ENCODE peak calls at places on chromosome 2, in eight cellular contexts. One of them, this sample, is unnamed.

GRCh38 chr2:181393472-181393871 is 63.7 kb upstream of the ITGA4 start:
- DNase-seq in IMR-90: peak
- DNase-seq in adrenal gland: no peak
- DNase-seq in GM20000: peak
- DNase-seq in kidney glomerular epithelial cell: peak
- DNase-seq in AG09309: no peak
- DNase-seq in psoas muscle: no peak
- DNase-seq in AG20443: peak
- DNase-seq in this sample: no peak

GRCh38 chr2:226362991-226363390 is 436.6 kb downstream of the IRS1 start:
- DNase-seq in kidney glomerular epithelial cell: peak
- DNase-seq in GM20000: no peak
- DNase-seq in psoas muscle: no peak
- DNase-seq in IMR-90: peak
- DNase-seq in AG20443: peak
- DNase-seq in adrenal gland: no peak
- DNase-seq in AG09309: no peak
- DNase-seq in this sample: no peak

GRCh38 chr2:18230668-18231067 is 329.8 kb downstream of the RDH14 start:
- DNase-seq in GM20000: no peak
- DNase-seq in adrenal gland: no peak
- DNase-seq in psoas muscle: no peak
- DNase-seq in AG09309: no peak
- DNase-seq in kidney glomerular epithelial cell: no peak
- DNase-seq in IMR-90: no peak
- DNase-seq in AG20443: no peak
- DNase-seq in this sample: no peak

GRCh38 chr2:113692698-113693428 is 63.6 kb downstream of the SLC35F5 start:
- DNase-seq in psoas muscle: no peak
- DNase-seq in IMR-90: no peak
- DNase-seq in AG20443: no peak
- DNase-seq in adrenal gland: no peak
- DNase-seq in GM20000: peak
- DNase-seq in kidney glomerular epithelial cell: no peak
- DNase-seq in AG09309: no peak
- DNase-seq in this sample: no peak

GRCh38 chr2:86706935-86707334 is 13.2 kb upstream of the RMND5A start:
- DNase-seq in kidney glomerular epithelial cell: no peak
- DNase-seq in AG09309: no peak
- DNase-seq in AG20443: no peak
- DNase-seq in IMR-90: no peak
- DNase-seq in GM20000: no peak
- DNase-seq in psoas muscle: no peak
- DNase-seq in adrenal gland: no peak
- DNase-seq in this sample: no peak

GRCh38 chr2:133326651-133327397 is 241.4 kb downstream of the NCKAP5 start:
- DNase-seq in AG20443: no peak
- DNase-seq in GM20000: no peak
- DNase-seq in IMR-90: peak
- DNase-seq in kidney glomerular epithelial cell: no peak
- DNase-seq in adrenal gland: no peak
- DNase-seq in AG09309: peak
- DNase-seq in psoas muscle: no peak
- DNase-seq in this sample: no peak

GRCh38 chr2:163990554-163990953 is 254.7 kb upstream of the FIGN start:
- DNase-seq in AG09309: no peak
- DNase-seq in adrenal gland: no peak
- DNase-seq in AG20443: no peak
- DNase-seq in GM20000: no peak
- DNase-seq in psoas muscle: no peak
- DNase-seq in kidney glomerular epithelial cell: no peak
- DNase-seq in IMR-90: no peak
- DNase-seq in this sample: no peak

GRCh38 chr2:8457092-8457481 is 224.8 kb upstream of the ID2 start:
- DNase-seq in AG20443: no peak
- DNase-seq in adrenal gland: no peak
- DNase-seq in kidney glomerular epithelial cell: no peak
- DNase-seq in AG09309: no peak
- DNase-seq in IMR-90: no peak
- DNase-seq in psoas muscle: no peak
- DNase-seq in GM20000: peak
- DNase-seq in this sample: no peak

GRCh38 chr2:38239452-38239851 is 137.6 kb downstream of the ATL2 start:
- DNase-seq in adrenal gland: no peak
- DNase-seq in IMR-90: no peak
- DNase-seq in AG20443: peak
- DNase-seq in AG09309: peak
- DNase-seq in psoas muscle: no peak
- DNase-seq in kidney glomerular epithelial cell: no peak
- DNase-seq in GM20000: no peak
- DNase-seq in this sample: no peak

GRCh38 chr2:129061079-129061785 is 742.6 kb upstream of the HS6ST1 start:
- DNase-seq in psoas muscle: no peak
- DNase-seq in GM20000: peak
- DNase-seq in AG09309: no peak
- DNase-seq in AG20443: no peak
- DNase-seq in IMR-90: peak
- DNase-seq in kidney glomerular epithelial cell: no peak
- DNase-seq in adrenal gland: no peak
- DNase-seq in this sample: no peak

GRCh38 chr2:232479341-232480200 is 8.1 kb downstream of the ECEL1 start:
- DNase-seq in kidney glomerular epithelial cell: no peak
- DNase-seq in adrenal gland: no peak
- DNase-seq in AG09309: no peak
- DNase-seq in psoas muscle: peak
- DNase-seq in AG20443: no peak
- DNase-seq in GM20000: no peak
- DNase-seq in IMR-90: no peak
- DNase-seq in this sample: no peak

GRCh38 chr2:224151680-224152310 is 112.7 kb upstream of the SERPINE2 start:
- DNase-seq in adrenal gland: no peak
- DNase-seq in AG09309: no peak
- DNase-seq in IMR-90: no peak
- DNase-seq in AG20443: no peak
- DNase-seq in psoas muscle: no peak
- DNase-seq in GM20000: no peak
- DNase-seq in kidney glomerular epithelial cell: no peak
- DNase-seq in this sample: no peak

GRCh38 chr2:113977660-113978523 is 88.0 kb downstream of the ACTR3 start:
- DNase-seq in psoas muscle: no peak
- DNase-seq in AG20443: peak
- DNase-seq in AG09309: no peak
- DNase-seq in IMR-90: peak
- DNase-seq in kidney glomerular epithelial cell: peak
- DNase-seq in adrenal gland: peak
- DNase-seq in GM20000: no peak
- DNase-seq in this sample: no peak

GRCh38 chr2:42906115-42906556 is 113.8 kb upstream of the HAAO start:
- DNase-seq in psoas muscle: no peak
- DNase-seq in IMR-90: no peak
- DNase-seq in AG20443: no peak
- DNase-seq in GM20000: no peak
- DNase-seq in AG09309: no peak
- DNase-seq in adrenal gland: no peak
- DNase-seq in kidney glomerular epithelial cell: no peak
- DNase-seq in this sample: no peak

GRCh38 chr2:3376821-3377220 is 797 bp downstream of the EIPR1 start:
- DNase-seq in psoas muscle: no peak
- DNase-seq in AG09309: no peak
- DNase-seq in kidney glomerular epithelial cell: no peak
- DNase-seq in AG20443: no peak
- DNase-seq in IMR-90: no peak
- DNase-seq in adrenal gland: no peak
- DNase-seq in GM20000: no peak
- DNase-seq in this sample: no peak

GRCh38 chr2:237227190-237227988 is 141.7 kb downstream of the COPS8 start:
- DNase-seq in AG20443: peak
- DNase-seq in kidney glomerular epithelial cell: peak
- DNase-seq in IMR-90: peak
- DNase-seq in psoas muscle: no peak
- DNase-seq in GM20000: no peak
- DNase-seq in AG09309: peak
- DNase-seq in adrenal gland: no peak
- DNase-seq in this sample: no peak

GRCh38 chr2:62569907-62570793 is 64.2 kb upstream of the TMEM17 start:
- DNase-seq in psoas muscle: no peak
- DNase-seq in AG09309: no peak
- DNase-seq in IMR-90: no peak
- DNase-seq in GM20000: no peak
- DNase-seq in adrenal gland: no peak
- DNase-seq in AG20443: no peak
- DNase-seq in kidney glomerular epithelial cell: peak
- DNase-seq in this sample: peak

GRCh38 chr2:7102831-7103230 is 185.6 kb downstream of the RNF144A start:
- DNase-seq in AG20443: no peak
- DNase-seq in IMR-90: no peak
- DNase-seq in AG09309: no peak
- DNase-seq in psoas muscle: no peak
- DNase-seq in GM20000: no peak
- DNase-seq in adrenal gland: no peak
- DNase-seq in kidney glomerular epithelial cell: no peak
- DNase-seq in this sample: no peak